ENCODE peak calls at places on chromosome 1, in five cellular contexts. O is upper lobe of right lung, T is dorsolateral prefrontal cortex, V is H9, W is ovary. G is an unnamed sample.
A peak's percentile ranks its signal among the peaks of the same experiment; 100 is the strongest.

GRCh38 chr1:26848499-26848898 is 14.4 kb upstream of the SFN start:
- DNase-seq in O (no peak), V (no peak), W (no peak), T (no peak), G (no peak)

GRCh38 chr1:160575112-160575664 is 4.1 kb downstream of the CD84 start:
- DNase-seq in O (no peak), V (no peak), T (no peak), W (no peak), G (no peak)

GRCh38 chr1:108009603-108010195 is 44.7 kb upstream of the VAV3 start:
- DNase-seq in V (no peak), W (no peak), T (no peak), O (no peak), G (no peak)

GRCh38 chr1:201468501-201468843 is 516 bp downstream of the PHLDA3 start:
- DNase-seq in W (peak; percentile 46), O (peak; percentile 73), V (no peak), T (no peak), G (peak; percentile 22)

GRCh38 chr1:9589719-9590157 is 1.0 kb downstream of the TMEM201 start:
- DNase-seq in V (no peak), T (no peak), W (no peak), O (no peak), G (no peak)

GRCh38 chr1:232635778-232636356 is 5.9 kb upstream of the SIPA1L2 start:
- DNase-seq in W (no peak), O (no peak), T (no peak), V (no peak), G (no peak)

GRCh38 chr1:7113136-7113535 is 327.9 kb downstream of the CAMTA1 start:
- DNase-seq in W (no peak), V (no peak), O (no peak), T (no peak), G (no peak)

GRCh38 chr1:15937146-15937545 is 38.8 kb downstream of the ZBTB17 start:
- DNase-seq in T (no peak), W (no peak), V (no peak), O (peak; percentile 58), G (no peak)

GRCh38 chr1:9413877-9414213 is 121.2 kb downstream of the SPSB1 start:
- DNase-seq in T (no peak), V (no peak), O (peak; percentile 66), W (no peak), G (no peak)

GRCh38 chr1:200336901-200337391 is 72.9 kb downstream of the ZNF281 start:
- DNase-seq in V (no peak), T (no peak), O (no peak), W (no peak), G (no peak)

GRCh38 chr1:81699234-81699633 is 101.5 kb upstream of the ADGRL2 start:
- DNase-seq in O (no peak), V (no peak), W (no peak), T (no peak), G (no peak)

GRCh38 chr1:51088474-51088873 is 13.6 kb upstream of the C1orf185 start:
- DNase-seq in V (no peak), W (no peak), T (no peak), O (no peak), G (no peak)

DNA sequence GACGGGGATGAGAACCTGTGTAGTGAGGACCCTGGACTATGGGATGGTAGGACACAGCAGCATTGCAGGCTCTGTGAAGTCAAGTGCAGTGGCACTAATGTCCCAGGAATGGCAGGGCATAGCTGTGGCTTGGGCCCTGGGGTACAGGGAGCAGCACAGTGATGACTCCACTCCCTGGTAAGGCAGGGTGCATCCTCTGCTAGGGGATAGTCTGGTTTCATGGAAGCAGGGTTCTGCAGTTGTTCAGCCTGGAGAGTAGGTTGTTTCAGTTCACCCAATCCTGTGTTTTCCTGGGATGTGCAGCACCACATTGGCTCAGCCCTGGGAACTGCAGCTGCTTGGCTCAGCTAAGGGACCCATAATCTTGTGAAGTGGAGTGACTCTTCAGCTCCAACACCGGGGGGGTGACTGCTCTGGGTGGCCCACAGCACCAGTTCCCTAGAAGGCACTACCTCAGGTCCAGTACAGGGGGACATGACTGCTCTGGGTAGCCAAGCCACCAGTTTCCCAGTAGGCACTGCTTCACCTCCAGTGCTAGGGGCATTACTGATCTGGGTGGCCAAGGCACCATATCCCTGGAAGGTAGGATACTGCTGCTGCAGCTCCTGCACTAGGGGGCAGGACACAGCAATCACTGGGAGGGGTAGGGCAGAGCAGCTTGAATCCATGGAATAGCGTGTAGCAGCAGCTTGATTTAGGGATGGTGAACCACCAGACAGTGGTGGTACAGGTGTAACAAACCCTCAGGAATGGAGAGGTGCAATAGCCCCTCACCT is 15.3 kb upstream of the C1orf185 start:
- DNase-seq in O (no peak), W (no peak), T (no peak), V (peak; percentile 40), G (no peak)
- TF ChIP-seq CTCF in O (no peak), W (no peak), T (no peak), V (peak; percentile 42), G (no peak)

DNA sequence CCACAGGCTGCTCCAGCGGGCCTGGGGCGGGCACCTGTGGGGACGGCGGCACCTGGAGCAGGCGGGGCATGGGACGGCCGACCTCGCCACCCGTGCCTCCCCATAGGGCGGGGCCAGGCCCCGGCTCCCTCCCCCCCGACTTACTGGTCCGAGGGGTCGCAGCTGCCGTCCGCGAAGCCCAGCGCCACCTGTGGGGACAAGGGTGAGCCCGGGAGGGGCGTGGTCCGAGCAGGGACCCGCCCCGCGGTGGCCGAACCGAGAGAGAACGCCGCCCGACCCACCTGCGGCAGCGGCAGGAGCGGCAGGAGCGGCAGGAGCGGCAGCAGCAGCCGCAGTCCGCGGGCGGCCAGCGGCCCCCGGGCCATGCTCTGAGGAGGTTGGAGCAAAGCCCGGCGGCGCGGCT is at the start of gene TMEM52:
- DNase-seq in W (no peak), V (peak; percentile 91), T (no peak), O (no peak), G (no peak)
- TF ChIP-seq CTCF in W (no peak), V (peak; percentile 31), T (no peak), O (no peak), G (no peak)

GRCh38 chr1:24252185-24252584 is 65.1 kb upstream of the IFNLR1 start:
- DNase-seq in W (no peak), T (no peak), O (no peak), V (no peak), G (no peak)

GRCh38 chr1:24251501-24251900 is 64.4 kb upstream of the IFNLR1 start:
- DNase-seq in V (no peak), W (no peak), O (no peak), T (no peak), G (no peak)

GRCh38 chr1:24254783-24255182 is 64.4 kb upstream of the GRHL3 start:
- DNase-seq in V (no peak), T (no peak), W (no peak), O (no peak), G (no peak)

GRCh38 chr1:24255226-24255625 is 63.9 kb upstream of the GRHL3 start:
- DNase-seq in W (no peak), T (no peak), V (no peak), O (no peak), G (no peak)

GRCh38 chr1:24253569-24253968 is 65.6 kb upstream of the GRHL3 start:
- DNase-seq in W (no peak), O (no peak), T (no peak), V (peak; percentile 49), G (no peak)
- TF ChIP-seq CTCF in W (no peak), O (no peak), T (no peak), V (peak; percentile 57), G (no peak)

GRCh38 chr1:33875857-33876256 is 12.0 kb downstream of the HMGB4 start:
- DNase-seq in V (no peak), T (peak; percentile 55), W (no peak), O (no peak), G (no peak)
- TF ChIP-seq CTCF in V (peak; percentile 28), T (peak; percentile 45), W (no peak), O (no peak), G (no peak)

GRCh38 chr1:13949571-13949970 is 249.6 kb downstream of the PRDM2 start:
- DNase-seq in T (no peak), V (no peak), W (no peak), O (no peak), G (no peak)

GRCh38 chr1:13948851-13949490 is 249.0 kb downstream of the PRDM2 start:
- DNase-seq in O (no peak), V (no peak), T (no peak), W (peak; percentile 77), G (no peak)

GRCh38 chr1:13951793-13952751 is 252.1 kb downstream of the PRDM2 start:
- DNase-seq in O (no peak), T (no peak), W (no peak), V (no peak), G (no peak)

GRCh38 chr1:13948396-13948795 is 248.4 kb downstream of the PRDM2 start:
- DNase-seq in V (no peak), W (peak; percentile 36), T (no peak), O (no peak), G (no peak)

GRCh38 chr1:13950637-13951036 is 250.6 kb downstream of the PRDM2 start:
- DNase-seq in V (peak; percentile 74), T (no peak), O (no peak), W (no peak), G (no peak)
- TF ChIP-seq CTCF in V (peak; percentile 74), T (no peak), O (peak; percentile 18), W (no peak), G (peak; percentile 49)

GRCh38 chr1:243980471-243980870 is 70.6 kb upstream of the ZBTB18 start:
- DNase-seq in T (no peak), W (no peak), V (no peak), O (no peak), G (no peak)

GRCh38 chr1:243979396-243979795 is 71.7 kb upstream of the ZBTB18 start:
- DNase-seq in O (no peak), W (no peak), T (no peak), V (no peak), G (no peak)

GRCh38 chr1:243980071-243980470 is 71.0 kb upstream of the ZBTB18 start:
- DNase-seq in T (no peak), V (no peak), W (no peak), O (no peak), G (no peak)

GRCh38 chr1:243984788-243985187 is 66.3 kb upstream of the ZBTB18 start:
- DNase-seq in W (no peak), O (no peak), T (no peak), V (no peak), G (no peak)

DNA sequence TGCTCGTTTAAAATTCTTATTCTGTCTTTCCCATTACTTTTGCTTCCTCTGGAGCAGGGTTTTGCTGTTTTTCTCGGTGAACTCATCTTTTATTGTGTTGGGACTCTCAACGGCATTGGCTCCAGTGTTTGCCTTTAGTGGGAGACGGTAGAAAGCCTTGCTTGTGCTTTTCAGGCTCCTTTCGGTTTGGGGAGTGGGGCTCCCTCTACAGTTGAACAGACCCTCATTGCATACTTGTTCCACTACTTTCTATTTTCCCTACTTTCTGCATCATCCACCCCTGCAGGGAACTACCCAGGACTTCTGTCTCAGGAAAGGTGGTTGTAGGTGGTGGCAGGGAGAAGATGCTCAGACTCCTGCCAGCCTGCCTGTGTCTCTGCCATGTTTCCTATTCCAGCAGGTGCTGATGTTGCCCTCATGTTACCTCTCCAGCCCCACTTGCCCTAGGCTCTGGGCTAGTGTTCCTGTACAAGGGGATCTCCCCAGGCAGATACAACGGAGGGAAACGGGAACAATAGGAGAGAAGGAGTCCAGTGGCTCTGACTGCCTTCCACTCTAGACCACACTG is 68.5 kb upstream of the ZBTB18 start:
- DNase-seq in O (no peak), W (no peak), V (peak; percentile 51), T (no peak), G (no peak)
- TF ChIP-seq CTCF in O (no peak), W (no peak), V (peak; percentile 68), T (no peak), G (peak; percentile 33)

G was measured in progenitor cell of endocrine pancreas.